ENCODE peak calls at places on chromosomes 13 and 19, in ten cellular contexts. U is heart right ventricle, Q is neural crest cell, K is H9, M is fibroblast of lung, J is IMR-90, Y is fibroblast of mammary gland, N is WTC11, C is Caco-2, A is BJ. E is an unnamed sample.

GRCh38 chr19:35124098-35125060 is 8.8 kb downstream of the FXYD3 start:
- DNase-seq in U (peak), Q (no peak), K (peak), M (peak), J (peak), Y (peak), N (peak), C (peak), A (peak), E (peak)

GRCh38 chr19:29620931-29621351 is 14.9 kb downstream of the POP4 start:
- DNase-seq in U (no peak), Q (no peak), K (no peak), M (no peak), J (no peak), Y (no peak), N (no peak), C (no peak), A (no peak), E (peak)

GRCh38 chr19:29662604-29663404 is 2.5 kb upstream of the PLEKHF1 start:
- DNase-seq in U (peak), Q (no peak), K (no peak), M (peak), J (peak), Y (peak), N (no peak), C (no peak), A (peak), E (peak)

GRCh38 chr19:17933414-17934129 is 757 bp downstream of the CCDC124 start:
- DNase-seq in U (no peak), Q (no peak), K (no peak), M (peak), J (peak), Y (peak), N (no peak), C (no peak), A (no peak), E (no peak)

GRCh38 chr19:13953021-13953531 is 767 bp downstream of the DCAF15 start:
- DNase-seq in U (no peak), Q (no peak), K (peak), M (peak), J (peak), Y (peak), N (peak), C (no peak), A (no peak), E (peak)

GRCh38 chr19:42269518-42270345 is 680 bp downstream of the CIC start:
- DNase-seq in U (no peak), Q (no peak), K (no peak), M (no peak), J (no peak), Y (no peak), N (no peak), C (no peak), A (no peak), E (no peak)

GRCh38 chr19:18789883-18790565 is 1.1 kb downstream of the COMP start:
- DNase-seq in U (no peak), Q (no peak), K (peak), M (no peak), J (no peak), Y (peak), N (peak), C (peak), A (no peak), E (peak)

GRCh38 chr13:24228852-24229458 is 68.4 kb downstream of the SPATA13 start:
- DNase-seq in U (no peak), Q (no peak), K (no peak), M (peak), J (peak), Y (peak), N (peak), C (no peak), A (no peak), E (peak)

GRCh38 chr19:2187164-2187563 is 23.4 kb downstream of the DOT1L start:
- DNase-seq in U (no peak), Q (no peak), K (no peak), M (no peak), J (no peak), Y (no peak), N (no peak), C (no peak), A (no peak), E (no peak)

GRCh38 chr13:111241862-111242261 is 78.6 kb upstream of the TEX29 start:
- DNase-seq in U (no peak), Q (no peak), K (no peak), M (no peak), J (no peak), Y (no peak), N (no peak), C (no peak), A (no peak), E (no peak)

GRCh38 chr19:35908977-35909683 is 1.0 kb upstream of the TYROBP start:
- DNase-seq in U (peak), Q (no peak), K (no peak), M (no peak), J (no peak), Y (no peak), N (no peak), C (no peak), A (no peak), E (no peak)

GRCh38 chr19:31339405-31339804 is 9.8 kb downstream of the TSHZ3 start:
- DNase-seq in U (no peak), Q (no peak), K (peak), M (peak), J (no peak), Y (no peak), N (no peak), C (no peak), A (no peak), E (no peak)

GRCh38 chr13:98749501-98749900 is 3.0 kb downstream of the SLC15A1 start:
- DNase-seq in U (no peak), Q (no peak), K (no peak), M (peak), J (peak), Y (peak), N (no peak), C (no peak), A (peak), E (no peak)

GRCh38 chr13:91112191-91112579 is 235.3 kb upstream of the MIR17HG start:
- DNase-seq in U (no peak), Q (no peak), K (no peak), M (no peak), J (no peak), Y (no peak), N (no peak), C (no peak), A (no peak), E (no peak)

GRCh38 chr13:89784161-89784809 is 1563.2 kb upstream of the MIR17HG start:
- DNase-seq in U (no peak), Q (no peak), K (no peak), M (no peak), J (no peak), Y (no peak), N (no peak), C (no peak), A (no peak), E (no peak)

GRCh38 chr19:50909240-50910070 is 1.7 kb downstream of the KLK4 start:
- DNase-seq in U (peak), Q (peak), K (peak), M (no peak), J (no peak), Y (peak), N (peak), C (peak), A (no peak), E (peak)

GRCh38 chr13:44050450-44051063 is 170.9 kb downstream of the LACC1 start:
- DNase-seq in U (no peak), Q (no peak), K (no peak), M (peak), J (peak), Y (peak), N (no peak), C (no peak), A (no peak), E (no peak)

GRCh38 chr19:46812898-46813569 is 24.6 kb upstream of the SLC1A5 start:
- DNase-seq in U (no peak), Q (no peak), K (no peak), M (no peak), J (no peak), Y (no peak), N (peak), C (no peak), A (no peak), E (no peak)

GRCh38 chr19:38404858-38405257 is 2.0 kb downstream of the FAM98C start:
- DNase-seq in U (no peak), Q (no peak), K (no peak), M (no peak), J (no peak), Y (no peak), N (no peak), C (no peak), A (no peak), E (no peak)

GRCh38 chr13:42101821-42102580 is 53.6 kb downstream of the DGKH start:
- DNase-seq in U (peak), Q (no peak), K (no peak), M (no peak), J (no peak), Y (no peak), N (no peak), C (no peak), A (no peak), E (no peak)

GRCh38 chr13:45941261-45941660 is 89.7 kb upstream of the SIAH3 start:
- DNase-seq in U (no peak), Q (no peak), K (no peak), M (no peak), J (no peak), Y (no peak), N (peak), C (no peak), A (no peak), E (no peak)

GRCh38 chr13:114027046-114027760 is 53.3 kb upstream of the C13orf46 start:
- DNase-seq in U (peak), Q (no peak), K (no peak), M (peak), J (peak), Y (no peak), N (no peak), C (no peak), A (no peak), E (no peak)

GRCh38 chr13:23928985-23929384 is 31.7 kb upstream of the C1QTNF9B start:
- DNase-seq in U (no peak), Q (no peak), K (no peak), M (peak), J (peak), Y (peak), N (no peak), C (no peak), A (peak), E (no peak)

GRCh38 chr13:99660101-99660500 is 158.8 kb downstream of the TM9SF2 start:
- DNase-seq in U (no peak), Q (no peak), K (no peak), M (no peak), J (no peak), Y (no peak), N (no peak), C (no peak), A (no peak), E (no peak)

GRCh38 chr13:66430266-66430665 is 799.9 kb downstream of the PCDH9 start:
- DNase-seq in U (no peak), Q (no peak), K (no peak), M (peak), J (peak), Y (peak), N (no peak), C (no peak), A (no peak), E (no peak)

GRCh38 chr19:17721821-17722220 is 2.5 kb downstream of the MAP1S start:
- DNase-seq in U (peak), Q (no peak), K (no peak), M (no peak), J (peak), Y (peak), N (no peak), C (no peak), A (no peak), E (peak)

GRCh38 chr13:50844181-50844875 is 836 bp upstream of the DLEU7 start:
- DNase-seq in U (no peak), Q (no peak), K (no peak), M (no peak), J (no peak), Y (no peak), N (no peak), C (no peak), A (no peak), E (no peak)
- TF ChIP-seq CTCF in U (no peak), Q (no peak), K (no peak), M (no peak), J (no peak), Y (no peak), N (no peak), C (no peak), A (no peak), E (no peak)

DNA sequence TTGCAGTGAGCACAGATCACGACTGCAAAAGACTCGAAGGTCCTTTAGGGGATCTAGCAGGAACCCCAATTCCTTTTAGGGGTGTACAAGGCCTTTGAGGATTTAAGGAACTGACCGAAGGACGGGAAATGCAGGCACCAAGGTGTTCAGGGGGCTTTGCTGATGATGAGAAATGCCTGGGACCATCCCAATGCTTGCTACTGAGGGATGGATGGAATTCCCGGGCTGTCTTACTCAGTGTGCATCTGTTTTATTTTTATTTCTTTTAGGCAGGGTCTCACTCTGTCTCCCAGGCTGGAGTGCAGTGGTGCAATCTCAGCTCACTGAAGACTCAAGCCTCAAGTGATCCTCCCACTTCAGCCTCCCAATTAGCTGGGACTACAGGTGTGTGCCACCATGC is 11.3 kb downstream of the PRR22 start:
- DNase-seq in U (no peak), Q (no peak), K (no peak), M (no peak), J (no peak), Y (no peak), N (no peak), C (no peak), A (no peak), E (no peak)
- TF ChIP-seq CTCF in U (no peak), Q (no peak), K (no peak), M (no peak), J (no peak), Y (no peak), N (no peak), C (no peak), A (no peak), E (no peak)

GRCh38 chr13:105207586-105208293 is 1327.7 kb downstream of the EFNB2 start:
- DNase-seq in U (no peak), Q (no peak), K (no peak), M (peak), J (peak), Y (peak), N (no peak), C (no peak), A (no peak), E (no peak)
- TF ChIP-seq CTCF in U (no peak), Q (peak), K (no peak), M (no peak), J (peak), Y (no peak), N (no peak), C (no peak), A (peak), E (no peak)

GRCh38 chr19:56567274-56568120 is at the start of gene ZNF470:
- DNase-seq in U (peak), Q (peak), K (peak), M (peak), J (peak), Y (peak), N (peak), C (peak), A (peak), E (peak)
- TF ChIP-seq CTCF in U (no peak), Q (no peak), K (no peak), M (no peak), J (no peak), Y (no peak), N (no peak), C (no peak), A (no peak), E (no peak)

GRCh38 chr19:23823952-23824389 is 65.3 kb upstream of the ZNF681 start:
- DNase-seq in U (no peak), Q (no peak), K (peak), M (peak), J (no peak), Y (peak), N (peak), C (peak), A (no peak), E (peak)
- TF ChIP-seq CTCF in U (no peak), Q (peak), K (peak), M (no peak), J (no peak), Y (peak), N (peak), C (no peak), A (no peak), E (peak)

GRCh38 chr13:76886292-76887061 is at the start of gene KCTD12:
- DNase-seq in U (peak), Q (peak), K (peak), M (peak), J (peak), Y (peak), N (peak), C (peak), A (no peak), E (peak)
- TF ChIP-seq CTCF in U (no peak), Q (peak), K (peak), M (no peak), J (peak), Y (no peak), N (no peak), C (no peak), A (peak), E (no peak)

GRCh38 chr19:48636859-48637448 is at the start of gene DBP:
- DNase-seq in U (no peak), Q (no peak), K (peak), M (no peak), J (no peak), Y (no peak), N (peak), C (no peak), A (no peak), E (peak)
- TF ChIP-seq CTCF in U (no peak), Q (no peak), K (peak), M (peak), J (no peak), Y (no peak), N (no peak), C (no peak), A (peak), E (peak)

GRCh38 chr13:77697208-77698103 is at the start of gene SLAIN1:
- DNase-seq in U (peak), Q (peak), K (peak), M (peak), J (peak), Y (peak), N (peak), C (peak), A (no peak), E (peak)

GRCh38 chr13:77696006-77696862 is 1.3 kb upstream of the SLAIN1 start:
- DNase-seq in U (no peak), Q (no peak), K (no peak), M (no peak), J (no peak), Y (no peak), N (no peak), C (no peak), A (no peak), E (no peak)

GRCh38 chr13:77699059-77699680 is 1.7 kb downstream of the SLAIN1 start:
- DNase-seq in U (no peak), Q (no peak), K (no peak), M (no peak), J (no peak), Y (no peak), N (no peak), C (no peak), A (no peak), E (no peak)

GRCh38 chr13:77696863-77697207 is 652 bp upstream of the SLAIN1 start:
- DNase-seq in U (no peak), Q (no peak), K (no peak), M (no peak), J (no peak), Y (no peak), N (no peak), C (no peak), A (no peak), E (no peak)

GRCh38 chr13:77698211-77699058 is 948 bp downstream of the SLAIN1 start:
- DNase-seq in U (peak), Q (peak), K (peak), M (peak), J (no peak), Y (no peak), N (peak), C (no peak), A (no peak), E (peak)
- TF ChIP-seq CTCF in U (no peak), Q (peak), K (peak), M (no peak), J (no peak), Y (no peak), N (no peak), C (no peak), A (no peak), E (no peak)

E was measured in activated CD8-positive, alpha-beta T cell treated with anti-CD3 and anti-CD28 coated beads for 36 hours.